ENCODE peak calls at places on chromosome X, in four cellular contexts. B is HepG2, H is HCT116, A is A549. Q is an unnamed sample.

GRCh38 chrX:7170903-7171302 is 22.9 kb upstream of the PUDP start:
- ATAC-seq in B (no peak), H (no peak), A (peak; percentile 60), Q (no peak)

GRCh38 chrX:13697440-13697839 is 8.5 kb downstream of the RAB9A start:
- ATAC-seq in B (no peak), H (no peak), A (no peak), Q (no peak)

GRCh38 chrX:83145910-83146309 is 362.2 kb upstream of the POU3F4 start:
- ATAC-seq in B (no peak), H (no peak), A (no peak), Q (no peak)

GRCh38 chrX:43878902-43879526 is 3.2 kb downstream of the MAOB start:
- ATAC-seq in B (no peak), H (no peak), A (no peak), Q (no peak)

GRCh38 chrX:137352101-137352660 is 213.7 kb upstream of the ZIC3 start:
- ATAC-seq in B (peak; percentile 32), H (no peak), A (no peak), Q (no peak)

GRCh38 chrX:125293792-125294780 is 25.6 kb upstream of the TEX13C start:
- ATAC-seq in B (no peak), H (no peak), A (peak; percentile 83), Q (no peak)

GRCh38 chrX:67724359-67725110 is 180.7 kb downstream of the AR start:
- ATAC-seq in B (no peak), H (no peak), A (no peak), Q (no peak)

GRCh38 chrX:120125444-120125843 is 9.7 kb upstream of the RHOXF1 start:
- ATAC-seq in B (no peak), H (no peak), A (no peak), Q (no peak)

GRCh38 chrX:11787564-11787963 is 29.5 kb downstream of the MSL3 start:
- ATAC-seq in B (peak; percentile 93), H (peak; percentile 75), A (peak; percentile 98), Q (peak; percentile 72)

GRCh38 chrX:111914398-111915092 is 38.6 kb downstream of the TRPC5OS start:
- ATAC-seq in B (no peak), H (no peak), A (no peak), Q (no peak)

GRCh38 chrX:134462927-134463326 is 3.0 kb downstream of the HPRT1 start:
- ATAC-seq in B (no peak), H (no peak), A (no peak), Q (no peak)

DNA sequence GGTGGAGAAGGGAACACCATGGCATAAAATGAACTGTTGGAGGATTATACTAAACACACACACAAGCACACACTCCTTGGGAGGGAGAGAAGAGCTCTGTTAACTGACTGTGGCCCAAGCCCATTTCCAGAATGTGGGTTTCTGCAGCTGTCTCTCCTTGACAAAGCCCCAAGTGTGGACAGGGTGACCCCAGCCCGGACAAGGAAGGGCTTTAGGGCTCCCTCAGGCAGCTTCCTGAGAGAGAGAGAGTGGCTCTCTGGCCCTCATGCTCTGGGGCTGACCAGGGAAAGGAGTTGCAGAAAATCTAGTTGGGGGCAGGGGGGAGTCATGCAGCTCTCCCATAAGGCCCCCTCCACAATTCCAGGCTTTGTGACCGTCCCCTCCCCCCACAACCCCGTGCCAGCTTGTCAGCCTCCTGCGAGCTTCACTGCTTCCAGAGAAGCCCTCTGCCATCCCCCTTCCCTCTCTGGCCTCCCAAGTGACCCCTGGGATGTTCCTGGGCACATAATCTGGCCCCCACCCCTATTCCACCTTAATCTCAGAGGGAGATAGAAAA is 590 bp downstream of the ARHGEF9 start:
- ATAC-seq in B (no peak), H (no peak), A (no peak), Q (peak; percentile 29)
- H3K27ac ChIP-seq in B (no peak overlapping the region), H (no peak overlapping the region), A (no peak overlapping the region), Q (peak overlapping the region; percentile 73)

DNA sequence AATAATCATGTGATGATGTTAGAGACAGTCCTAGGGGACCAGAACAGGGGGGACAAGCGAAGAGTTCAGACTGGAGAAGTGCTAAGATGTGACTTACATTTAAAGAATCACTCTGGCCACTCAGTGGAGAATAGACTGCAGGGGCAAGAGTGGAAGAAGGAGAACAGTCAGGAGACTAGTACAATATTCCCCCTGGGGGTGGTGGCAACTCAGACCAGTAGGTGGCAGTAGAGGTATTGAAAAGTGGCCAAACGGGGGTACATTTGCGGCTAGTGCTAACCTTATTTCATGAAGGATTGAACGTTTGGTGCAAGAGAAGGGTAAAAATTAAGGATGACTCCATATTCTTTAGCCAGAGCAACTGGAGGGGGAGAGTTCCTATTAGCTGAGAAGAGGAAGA is 2.7 kb upstream of the BMX start:
- ATAC-seq in B (peak; percentile 31), H (peak; percentile 33), A (peak; percentile 59), Q (no peak)
- TF ChIP-seq CTCF in B (peak; percentile 67), H (peak; percentile 60), A (peak; percentile 61), Q (peak; percentile 30)

DNA sequence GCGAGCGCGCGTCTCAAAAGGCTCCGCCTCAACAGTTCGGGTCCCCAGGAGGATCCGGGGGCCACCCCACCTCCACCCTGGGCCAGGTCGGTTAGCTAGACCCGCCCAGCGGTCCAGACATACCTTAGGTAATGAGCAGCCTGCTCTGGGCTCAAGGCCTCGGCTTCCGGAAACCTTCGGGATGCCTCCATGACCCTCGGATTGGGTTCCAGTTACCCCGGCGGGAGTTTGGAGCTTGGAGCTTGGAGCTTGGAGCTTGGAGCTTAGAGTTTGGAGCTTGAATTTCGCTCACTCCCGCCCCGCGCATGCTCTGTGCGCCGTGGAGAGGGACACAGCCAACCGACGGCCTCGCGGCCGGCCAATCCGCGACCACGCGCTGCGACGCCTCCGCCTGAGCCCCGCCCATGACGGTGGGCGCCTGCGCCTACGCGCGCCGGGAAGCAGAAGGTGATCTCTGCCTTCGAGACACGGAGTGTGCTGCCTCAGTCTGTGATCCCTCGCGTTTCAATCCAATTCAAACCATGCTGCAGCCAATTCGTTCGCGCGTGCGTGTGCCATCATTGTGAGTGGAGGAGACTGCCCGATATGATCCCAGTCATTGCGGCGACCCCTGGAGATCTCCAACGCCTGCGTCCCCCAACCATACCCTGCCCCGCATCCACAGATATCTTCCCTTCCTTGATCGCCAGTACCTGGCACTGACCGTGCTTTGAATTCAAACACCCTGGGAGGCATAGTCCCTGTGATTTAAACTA is at the start of gene ERCC6L:
- ATAC-seq in B (peak; percentile 98), H (peak; percentile 96), A (peak; percentile 98), Q (peak; percentile 97)
- TF ChIP-seq POLR2A in B (peak; percentile 70), H (peak; percentile 93), A (peak; percentile 96), Q (no peak)

GRCh38 chrX:75278991-75279390 is 5.1 kb downstream of the UPRT start:
- ATAC-seq in B (no peak), H (no peak), A (no peak), Q (no peak)
- H3K27ac ChIP-seq in B (no peak overlapping the region), H (no peak overlapping the region), A (no peak overlapping the region), Q (no peak overlapping the region)

GRCh38 chrX:17046478-17047097 is 100.1 kb downstream of the REPS2 start:
- ATAC-seq in B (peak; percentile 82), H (peak; percentile 90), A (peak; percentile 97), Q (peak; percentile 76)
- TF ChIP-seq CTCF in B (peak; percentile 84), H (peak; percentile 68), A (peak; percentile 70), Q (peak; percentile 74)

DNA sequence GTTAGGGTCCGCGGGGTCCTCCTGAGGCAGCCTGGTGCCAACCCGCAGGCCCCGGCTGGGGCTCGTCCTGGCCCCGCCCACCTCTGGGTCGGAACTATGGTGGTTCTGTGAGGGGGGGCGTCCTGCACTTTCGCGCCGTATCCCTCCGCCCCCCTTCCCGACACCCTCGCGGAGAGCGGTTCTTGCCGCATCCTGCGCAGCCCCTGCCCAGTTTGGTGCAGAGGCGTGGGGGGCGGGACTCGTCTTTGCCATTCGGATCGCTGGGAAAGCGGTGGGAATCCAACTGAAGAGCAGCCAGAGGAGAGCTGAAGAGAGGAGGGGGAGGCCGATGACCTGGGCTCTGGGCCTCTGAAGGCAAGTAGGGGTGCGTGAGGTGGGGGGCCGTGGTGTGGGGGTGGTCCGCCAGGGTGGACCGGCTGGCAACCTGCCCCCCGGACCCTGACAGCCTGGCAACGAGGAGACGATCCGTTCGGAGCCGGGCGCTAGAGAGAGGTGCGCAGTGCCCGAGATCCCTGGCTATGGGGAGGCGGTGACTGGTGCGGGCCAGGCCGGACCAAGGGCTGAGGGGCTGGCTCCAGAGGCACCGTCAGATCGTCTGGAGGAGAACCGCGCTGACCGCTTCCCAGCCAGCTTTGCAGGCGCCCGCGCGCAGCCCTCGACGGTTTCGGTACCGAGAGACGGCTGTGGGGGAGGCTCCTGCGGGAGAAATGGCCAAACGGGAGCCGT is at the start of gene GPRASP1:
- ATAC-seq in B (no peak), H (no peak), A (peak; percentile 88), Q (peak; percentile 74)
- TF ChIP-seq POLR2A in B (no peak), H (no peak), A (no peak), Q (peak; percentile 32)

GRCh38 chrX:41561045-41561444 is 113.9 kb downstream of the NYX start:
- ATAC-seq in B (no peak), H (no peak), A (peak; percentile 73), Q (no peak)
- H3K27ac ChIP-seq in B (no peak overlapping the region), H (no peak overlapping the region), A (peak overlapping the region; percentile 66), Q (no peak overlapping the region)

GRCh38 chrX:115053223-115053622 is 35.8 kb upstream of the IL13RA2 start:
- ATAC-seq in B (no peak), H (no peak), A (no peak), Q (no peak)

GRCh38 chrX:115058276-115058675 is 40.9 kb upstream of the IL13RA2 start:
- ATAC-seq in B (no peak), H (no peak), A (no peak), Q (peak; percentile 80)

GRCh38 chrX:115054876-115055275 is 37.5 kb upstream of the IL13RA2 start:
- ATAC-seq in B (no peak), H (no peak), A (no peak), Q (no peak)
- TF ChIP-seq CTCF in B (no peak), H (no peak), A (no peak), Q (no peak)

DNA sequence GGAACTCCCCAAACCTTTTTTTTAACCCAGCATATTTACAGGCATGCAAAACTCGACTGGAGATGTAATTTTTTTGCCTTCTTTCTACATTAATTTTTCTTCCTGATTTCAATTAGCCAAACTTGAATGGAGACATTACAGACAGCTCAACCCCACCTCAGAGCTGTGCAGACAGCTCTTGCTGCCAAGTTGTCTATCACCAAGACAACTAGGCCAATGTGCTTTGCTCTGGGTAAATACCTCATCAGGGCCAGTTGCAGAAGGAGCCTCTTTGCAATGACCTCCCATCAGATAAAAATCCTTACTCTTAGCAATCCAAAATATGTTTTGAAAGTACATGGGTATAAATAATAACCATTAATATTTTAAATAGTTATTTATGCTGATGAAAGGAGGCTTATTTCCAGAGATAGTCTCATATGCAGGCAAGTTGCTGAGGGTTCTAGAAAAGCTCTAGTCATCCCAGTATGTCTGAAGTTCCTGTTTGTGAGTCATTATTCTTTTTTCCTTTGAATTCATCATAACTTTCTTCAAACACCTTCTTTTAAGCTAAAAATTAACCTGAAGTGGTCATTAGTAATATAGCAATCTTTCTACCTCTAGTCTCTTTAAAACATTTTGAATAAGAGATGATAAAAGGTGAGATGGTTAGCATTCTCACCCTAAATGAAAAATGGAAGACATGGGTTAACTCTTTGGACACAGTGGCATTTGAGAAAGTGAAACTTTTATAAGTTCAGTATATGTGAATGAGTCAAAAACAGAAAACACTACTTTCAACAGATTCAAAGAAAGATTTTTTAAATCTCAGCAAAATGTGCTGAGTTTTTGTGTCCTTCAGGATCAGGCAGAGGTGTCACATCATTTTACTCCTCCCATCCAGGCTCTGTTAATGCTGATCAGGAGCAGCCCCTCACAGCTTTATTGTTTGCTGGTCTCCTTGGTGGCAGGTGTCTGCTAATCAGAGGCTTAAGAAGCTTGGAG is 475.5 kb upstream of the FGF16 start:
- ATAC-seq in B (no peak), H (no peak), A (no peak), Q (no peak)
- TF ChIP-seq POLR2A in B (no peak), H (no peak), A (no peak), Q (no peak)

Q was measured in gastroesophageal sphincter.